ENCODE peak calls at places on chromosomes 7 and 10, in ten cellular contexts. T is T follicular helper cell; X is stimulated activated CD4-positive, alpha-beta T cell treated with anti-CD3 and anti-CD28 coated beads, Interleukin-15, amount 100 ng/mL, for 1 hour; S is lung; Z is left kidney; F is fibroblast of the conjunctiva; O is cardiac fibroblast; Q is T-helper 1 cell; K is T-helper 2 cell treated with Interferon-gamma antibody and Interleukin-4, amounts not matched to agents 5 μg/mL and 100 μg/mL, for 36 hours; B is NCI-H2029. A is an unnamed sample.

GRCh38 chr7:41630741-41631140 is 72.1 kb downstream of the INHBA start:
- DNase-seq in T (no peak), X (no peak), S (no peak), Z (no peak), F (no peak), O (no peak), Q (peak; percentile 45), K (no peak), B (no peak), A (no peak)

GRCh38 chr10:57008189-57008588 is 647.1 kb upstream of the ZWINT start:
- DNase-seq in T (no peak), X (no peak), S (no peak), Z (no peak), F (no peak), O (no peak), Q (no peak), K (no peak), B (no peak), A (no peak)

GRCh38 chr7:139731802-139732470 is 45.9 kb downstream of the HIPK2 start:
- DNase-seq in T (no peak), X (no peak), S (peak; percentile 94), Z (no peak), F (peak; percentile 86), O (peak; percentile 98), Q (no peak), K (no peak), B (peak; percentile 50), A (no peak)

GRCh38 chr10:72353963-72354355 is 760 bp downstream of the DNAJB12 start:
- DNase-seq in T (no peak), X (no peak), S (no peak), Z (peak; percentile 54), F (no peak), O (peak; percentile 38), Q (no peak), K (no peak), B (no peak), A (no peak)

GRCh38 chr7:1850976-1851571 is 181.0 kb downstream of the ELFN1 start:
- DNase-seq in T (no peak), X (no peak), S (no peak), Z (peak; percentile 0), F (no peak), O (no peak), Q (no peak), K (no peak), B (no peak), A (no peak)

GRCh38 chr10:70649526-70649925 is 22.8 kb upstream of the ADAMTS14 start:
- DNase-seq in T (no peak), X (no peak), S (no peak), Z (no peak), F (no peak), O (peak; percentile 92), Q (no peak), K (peak; percentile 32), B (no peak), A (no peak)

GRCh38 chr10:131841131-131841661 is 59.6 kb upstream of the PPP2R2D start:
- DNase-seq in T (no peak), X (no peak), S (no peak), Z (no peak), F (no peak), O (no peak), Q (no peak), K (no peak), B (no peak), A (no peak)

GRCh38 chr7:28591275-28591674 is 179.0 kb downstream of the CREB5 start:
- DNase-seq in T (no peak), X (no peak), S (no peak), Z (no peak), F (no peak), O (no peak), Q (peak; percentile 7), K (no peak), B (no peak), A (no peak)

GRCh38 chr7:131656980-131657725 is 100.7 kb upstream of the PODXL start:
- DNase-seq in T (no peak), X (no peak), S (no peak), Z (no peak), F (no peak), O (no peak), Q (no peak), K (no peak), B (no peak), A (no peak)

GRCh38 chr10:66025186-66025585 is 900.6 kb upstream of the LRRTM3 start:
- DNase-seq in T (no peak), X (no peak), S (no peak), Z (no peak), F (no peak), O (no peak), Q (no peak), K (no peak), B (no peak), A (no peak)

GRCh38 chr10:31757831-31758230 is 170.8 kb downstream of the ARHGAP12 start:
- DNase-seq in T (no peak), X (no peak), S (no peak), Z (peak; percentile 50), F (no peak), O (no peak), Q (no peak), K (no peak), B (no peak), A (no peak)

GRCh38 chr7:51295435-51296269 is 21.0 kb downstream of the COBL start:
- DNase-seq in T (no peak), X (no peak), S (no peak), Z (no peak), F (no peak), O (no peak), Q (no peak), K (no peak), B (no peak), A (no peak)

GRCh38 chr10:35685402-35685801 is 43.3 kb upstream of the FZD8 start:
- DNase-seq in T (no peak), X (no peak), S (no peak), Z (peak; percentile 49), F (no peak), O (no peak), Q (no peak), K (no peak), B (no peak), A (no peak)

GRCh38 chr10:131249238-131249956 is 62.1 kb downstream of the TCERG1L start:
- DNase-seq in T (no peak), X (no peak), S (no peak), Z (peak; percentile 55), F (no peak), O (no peak), Q (no peak), K (no peak), B (no peak), A (no peak)

GRCh38 chr10:67115972-67116371 is 190.1 kb downstream of the LRRTM3 start:
- DNase-seq in T (no peak), X (no peak), S (no peak), Z (no peak), F (peak; percentile 14), O (peak; percentile 71), Q (no peak), K (no peak), B (no peak), A (no peak)

GRCh38 chr7:1781369-1781768 is 111.3 kb downstream of the ELFN1 start:
- DNase-seq in T (no peak), X (no peak), S (no peak), Z (no peak), F (no peak), O (no peak), Q (no peak), K (no peak), B (no peak), A (no peak)

GRCh38 chr10:82874671-82875070 is 999.7 kb downstream of the NRG3 start:
- DNase-seq in T (no peak), X (no peak), S (no peak), Z (no peak), F (no peak), O (peak; percentile 36), Q (no peak), K (no peak), B (no peak), A (no peak)

GRCh38 chr10:75253281-75254220 is 17.8 kb upstream of the COMTD1 start:
- DNase-seq in T (no peak), X (no peak), S (no peak), Z (no peak), F (no peak), O (no peak), Q (no peak), K (no peak), B (no peak), A (no peak)

A was measured in GM10248.